ENCODE peak calls at places on chromosomes 5 and 9, in ten cellular contexts. O is stimulated activated CD4-positive, alpha-beta T cell treated with anti-CD3 and anti-CD28 coated beads, TNF-alpha, amount 100 ng/mL, for 4 hours; M is nephron progenitor cell; H is activated naive CD8-positive, alpha-beta T cell treated with anti-CD3 and anti-CD28 coated beads, Interleukin-2, amount 50 U/mL, for 16 hours; Q is HT1080; D is HuH-7.5; I is GM13976; X is KG1; Y is CD8-positive, alpha-beta T cell; G is MCF 10A. E is an unnamed sample.

GRCh38 chr5:93279292-93279974 is 301.6 kb downstream of the NR2F1-AS1 start:
- DNase-seq in O (no peak), M (no peak), H (no peak), Q (no peak), D (no peak), I (no peak), X (no peak), Y (no peak), G (no peak), E (no peak)

GRCh38 chr9:94827584-94828304 is 101.2 kb downstream of the AOPEP start:
- DNase-seq in O (no peak), M (no peak), H (no peak), Q (no peak), D (peak; percentile 53), I (no peak), X (no peak), Y (no peak), G (no peak), E (no peak)

GRCh38 chr5:132787076-132787475 is 10.0 kb upstream of the SEPTIN8 start:
- DNase-seq in O (no peak), M (no peak), H (no peak), Q (peak; percentile 36), D (no peak), I (no peak), X (no peak), Y (no peak), G (no peak), E (no peak)

GRCh38 chr5:157497875-157498611 is 38.0 kb downstream of the NIPAL4 start:
- DNase-seq in O (no peak), M (no peak), H (no peak), Q (no peak), D (no peak), I (no peak), X (no peak), Y (no peak), G (no peak), E (no peak)

GRCh38 chr5:133256276-133256675 is 204.5 kb downstream of the HSPA4 start:
- DNase-seq in O (no peak), M (peak; percentile 24), H (no peak), Q (no peak), D (no peak), I (no peak), X (no peak), Y (no peak), G (no peak), E (no peak)

GRCh38 chr5:120613729-120614128 is 149.6 kb downstream of the PRR16 start:
- DNase-seq in O (no peak), M (no peak), H (no peak), Q (no peak), D (no peak), I (no peak), X (no peak), Y (no peak), G (peak; percentile 28), E (no peak)

GRCh38 chr9:83665576-83666200 is 42.1 kb downstream of the UBQLN1 start:
- DNase-seq in O (no peak), M (no peak), H (no peak), Q (no peak), D (no peak), I (no peak), X (no peak), Y (no peak), G (no peak), E (no peak)

GRCh38 chr5:61686491-61687257 is 354.6 kb downstream of the ZSWIM6 start:
- DNase-seq in O (no peak), M (no peak), H (no peak), Q (no peak), D (no peak), I (no peak), X (no peak), Y (no peak), G (no peak), E (no peak)

E was measured in GM20000.